ENCODE peak calls at places on chromosomes 5 and 9, in eight cellular contexts. R is tibial artery, N is H9, F is mesendoderm, Z is IMR-90, Y is cardiac muscle cell, P is RWPE2, K is stomach. U is an unnamed sample.

GRCh38 chr5:57482671-57483106 is at the start of gene ACTBL2:
- DNase-seq in K (no peak), N (no peak), Z (peak), Y (peak), R (no peak), P (peak), F (peak), U (no peak)

GRCh38 chr9:23590601-23591000 is 235.4 kb downstream of the ELAVL2 start:
- DNase-seq in R (no peak), P (no peak), Z (no peak), K (no peak), F (peak), N (no peak), Y (no peak), U (no peak)

GRCh38 chr5:180668835-180669596 is 19.6 kb upstream of the FLT4 start:
- DNase-seq in Y (no peak), F (no peak), R (no peak), K (no peak), N (no peak), Z (no peak), P (no peak), U (no peak)

GRCh38 chr5:125381290-125381689 is 634.9 kb upstream of the ZNF608 start:
- DNase-seq in P (no peak), F (no peak), N (no peak), Y (no peak), K (no peak), R (no peak), Z (no peak), U (no peak)

GRCh38 chr9:34589656-34590375 is at the start of gene CNTFR:
- DNase-seq in P (no peak), N (no peak), Z (no peak), K (no peak), F (no peak), R (peak), Y (no peak), U (peak)

GRCh38 chr5:111299831-111300432 is 75.7 kb downstream of the CAMK4 start:
- DNase-seq in F (no peak), N (no peak), K (no peak), Z (no peak), Y (no peak), R (no peak), P (no peak), U (no peak)

GRCh38 chr5:156402387-156402921 is 75.5 kb downstream of the SGCD start:
- DNase-seq in R (no peak), K (no peak), F (peak), Z (no peak), N (peak), Y (no peak), P (no peak), U (no peak)

GRCh38 chr5:56493293-56493692 is 260.2 kb upstream of the ANKRD55 start:
- DNase-seq in N (no peak), P (no peak), Z (no peak), Y (no peak), R (no peak), K (no peak), F (no peak), U (no peak)

GRCh38 chr5:160262151-160262550 is 32.8 kb downstream of the FABP6 start:
- DNase-seq in K (no peak), P (no peak), N (no peak), Y (no peak), R (no peak), F (peak), Z (no peak), U (no peak)

GRCh38 chr5:125835293-125836172 is 587.7 kb upstream of the GRAMD2B start:
- DNase-seq in N (peak), P (no peak), F (peak), Y (peak), K (peak), Z (peak), R (no peak), U (peak)

GRCh38 chr9:134358026-134358967 is 32.0 kb downstream of the RXRA start:
- DNase-seq in R (no peak), N (no peak), K (peak), F (no peak), Y (peak), P (no peak), Z (peak), U (no peak)

GRCh38 chr9:92723299-92723625 is 41.4 kb downstream of the BICD2 start:
- DNase-seq in Z (peak), Y (no peak), P (peak), N (no peak), F (no peak), K (no peak), R (no peak), U (peak)

GRCh38 chr5:758698-759053 is 25.9 kb downstream of the ZDHHC11B start:
- DNase-seq in Z (no peak), P (peak), Y (no peak), N (no peak), F (no peak), K (no peak), R (no peak), U (no peak)

GRCh38 chr5:174511711-174512253 is 212.6 kb upstream of the MSX2 start:
- DNase-seq in K (peak), N (no peak), Z (no peak), Y (peak), P (no peak), F (no peak), R (no peak), U (no peak)

GRCh38 chr5:53069626-53070025 is 39.9 kb downstream of the MOCS2 start:
- DNase-seq in R (no peak), K (no peak), Z (peak), N (no peak), Y (peak), P (no peak), F (no peak), U (no peak)

GRCh38 chr9:86187121-86187520 is 72.3 kb downstream of the C9orf153 start:
- DNase-seq in R (no peak), K (no peak), Y (no peak), N (peak), P (no peak), F (peak), Z (no peak), U (no peak)

GRCh38 chr5:67065237-67065636 is 131.4 kb downstream of the CD180 start:
- DNase-seq in N (no peak), K (no peak), Z (no peak), R (no peak), P (no peak), Y (no peak), F (no peak), U (no peak)

GRCh38 chr5:138330813-138331448 is 673 bp downstream of the CDC25C start:
- DNase-seq in R (no peak), N (no peak), K (no peak), Z (no peak), P (no peak), Y (no peak), F (peak), U (no peak)

GRCh38 chr9:78407636-78408312 is 110.8 kb downstream of the PSAT1 start:
- DNase-seq in Y (no peak), K (no peak), R (no peak), Z (no peak), P (no peak), F (no peak), N (no peak), U (no peak)

DNA sequence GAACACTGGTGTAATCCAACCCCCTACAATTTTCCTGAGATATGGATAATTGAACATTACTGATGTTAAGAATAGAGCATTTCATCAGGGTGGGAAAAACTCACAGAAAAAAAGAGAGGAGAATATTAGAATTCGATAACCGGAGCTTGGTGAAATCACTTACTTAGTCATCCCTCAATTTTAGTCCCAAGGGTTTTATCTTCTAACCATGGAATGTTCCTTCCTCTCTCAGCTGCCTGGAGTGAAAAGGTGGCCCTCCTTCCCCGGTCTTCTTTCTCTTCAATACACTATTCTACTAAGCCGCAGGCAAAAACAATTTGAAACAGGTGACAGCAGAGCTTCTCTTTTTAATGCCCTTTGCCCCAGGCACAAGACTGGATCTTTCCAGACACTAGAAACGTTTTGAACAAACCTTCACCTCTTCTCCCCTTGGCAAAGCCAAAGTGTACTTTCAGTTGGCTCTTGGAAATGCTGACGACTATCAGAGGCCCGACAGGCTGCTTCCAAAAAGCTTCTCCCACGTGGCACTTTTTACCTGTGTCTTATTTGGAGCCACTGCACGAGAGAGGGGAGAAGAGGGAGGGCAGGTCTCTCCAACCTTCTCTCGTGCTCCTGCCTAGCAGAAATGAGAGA is 543.9 kb downstream of the TLE1 start:
- DNase-seq in K (no peak), R (no peak), N (no peak), Y (no peak), P (no peak), F (no peak), Z (peak), U (no peak)
- H3K27ac ChIP-seq in K (no peak), R (no peak), N (no peak), Y (no peak), P (no peak), F (no peak), Z (no peak), U (no peak)

DNA sequence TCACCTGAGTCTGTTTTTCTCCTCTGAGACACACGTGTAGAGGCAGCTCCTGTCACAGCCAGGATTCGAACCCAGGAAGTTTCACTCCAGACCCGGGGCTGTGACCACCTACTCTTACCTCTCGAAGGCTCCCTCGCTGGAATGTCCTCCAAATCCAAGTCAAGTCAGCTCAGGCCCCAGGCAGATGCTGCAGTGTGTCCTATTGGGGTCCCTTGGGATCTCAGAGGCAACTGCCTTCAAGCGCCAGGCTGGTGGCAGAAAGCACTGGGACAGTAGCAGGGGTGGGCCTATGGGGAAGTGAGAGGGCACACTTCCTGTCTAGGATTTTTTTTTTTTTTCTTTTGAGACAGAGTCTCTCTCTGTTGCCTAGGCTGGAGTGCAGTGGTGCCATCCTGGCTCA is 762 bp upstream of the ST6GALNAC4 start:
- DNase-seq in F (no peak), P (no peak), Z (no peak), R (no peak), N (no peak), K (no peak), Y (no peak), U (no peak)
- H3K27ac ChIP-seq in F (no peak), P (peak), Z (peak), R (peak), N (no peak), K (no peak), Y (no peak), U (peak)

DNA sequence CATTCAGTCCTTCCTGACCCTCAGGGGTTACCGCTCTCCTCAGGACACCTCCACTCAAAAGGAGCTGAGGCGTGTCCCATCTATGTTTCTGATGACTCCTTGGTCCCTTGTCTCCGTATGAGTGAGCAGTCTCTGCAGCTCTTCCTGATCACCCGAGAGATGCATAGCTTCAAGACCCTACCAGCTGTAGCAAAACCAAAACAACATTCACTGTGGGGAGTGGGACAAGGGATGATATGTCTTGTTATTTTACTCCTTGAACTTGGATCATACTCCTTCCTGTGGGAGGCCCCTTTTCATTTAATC is 14.4 kb downstream of the GLDC start:
- DNase-seq in F (no peak), K (no peak), P (no peak), N (no peak), Y (no peak), Z (no peak), R (no peak), U (no peak)
- H3K27ac ChIP-seq in F (no peak), K (no peak), P (no peak), N (no peak), Y (no peak), Z (no peak), R (no peak), U (no peak)

GRCh38 chr9:95023217-95024003 is 294.1 kb downstream of the FANCC start:
- DNase-seq in K (no peak), F (no peak), Z (peak), R (no peak), Y (peak), P (no peak), N (no peak), U (no peak)
- H3K27ac ChIP-seq in K (peak), F (no peak), Z (peak), R (peak), Y (no peak), P (peak), N (no peak), U (peak)

GRCh38 chr9:107969727-107970126 is 480.2 kb upstream of the KLF4 start:
- DNase-seq in K (no peak), F (no peak), Y (no peak), Z (no peak), R (no peak), P (no peak), N (no peak), U (no peak)
- H3K27ac ChIP-seq in K (no peak), F (no peak), Y (no peak), Z (no peak), R (no peak), P (no peak), N (no peak), U (no peak)

DNA sequence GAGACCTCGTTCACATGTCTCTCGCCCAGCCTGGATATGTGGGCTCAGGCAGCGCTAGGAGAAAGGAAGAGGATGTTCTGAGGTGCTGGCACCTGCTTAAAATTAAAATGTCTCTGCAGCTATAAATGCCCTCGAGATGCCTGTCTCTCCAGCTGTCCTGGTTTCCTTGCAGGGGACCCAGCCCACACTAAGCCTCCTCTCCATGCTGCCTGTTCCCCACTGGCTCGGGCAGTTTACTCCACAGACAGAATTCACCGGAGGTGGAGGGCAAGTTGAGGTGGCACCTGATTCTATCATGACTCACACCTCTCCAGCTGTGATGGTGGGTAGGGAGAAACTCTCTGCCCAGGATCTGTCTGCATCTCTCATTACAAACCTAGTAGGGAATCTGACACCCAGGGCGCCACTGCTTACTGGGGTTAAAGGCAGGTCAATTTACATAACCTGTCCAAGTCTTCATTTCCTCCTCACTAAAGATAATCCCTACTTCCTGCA is 420.9 kb downstream of the SPOCK1 start:
- DNase-seq in P (peak), N (peak), F (peak), Y (no peak), R (no peak), Z (peak), K (no peak), U (no peak)
- H3K27ac ChIP-seq in P (no peak), N (no peak), F (no peak), Y (no peak), R (no peak), Z (no peak), K (no peak), U (no peak)

DNA sequence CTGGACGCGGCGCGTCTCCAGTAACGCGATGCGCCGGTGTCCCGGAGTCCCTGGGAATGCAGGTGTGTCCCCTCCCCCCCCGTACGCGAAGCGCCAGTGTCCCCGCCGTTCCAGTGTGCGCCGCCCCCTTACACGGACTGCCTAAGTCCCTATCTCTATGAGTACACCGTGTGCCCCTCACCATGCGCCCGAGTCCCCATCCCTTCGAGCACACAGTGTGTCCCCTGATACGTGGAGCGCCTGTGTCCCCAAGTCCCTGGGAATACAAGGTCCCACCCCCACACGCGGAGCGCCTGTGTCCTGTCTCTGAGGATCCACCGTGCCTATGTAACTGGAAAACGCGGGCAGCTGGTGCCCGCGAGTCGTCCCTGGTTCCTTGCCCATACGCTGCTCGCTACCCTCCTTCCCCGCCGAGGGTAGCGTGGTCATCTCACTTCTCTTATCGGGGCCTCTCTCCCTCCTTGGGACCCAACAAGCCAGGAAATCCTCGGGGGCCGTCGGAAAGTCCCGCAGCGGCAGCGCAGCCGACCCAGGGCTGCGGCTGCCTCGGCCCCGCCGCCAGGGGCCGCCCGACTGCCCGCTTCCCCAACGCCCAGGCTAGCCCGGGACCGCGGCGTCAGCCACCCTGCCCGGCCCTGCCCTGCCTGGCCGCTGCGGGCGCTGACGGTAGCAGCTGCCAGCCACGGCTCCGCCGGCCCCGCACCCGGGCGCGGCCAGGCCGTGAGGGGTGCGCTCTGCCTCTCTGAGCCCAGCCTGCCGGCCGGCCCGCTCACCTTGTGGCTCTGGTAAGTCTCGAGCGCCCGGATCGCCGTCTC is 642 bp downstream of the ELL2 start:
- DNase-seq in P (peak), Z (peak), Y (peak), N (peak), K (peak), R (peak), F (peak), U (peak)
- H3K27ac ChIP-seq in P (peak), Z (peak), Y (peak), N (no peak), K (peak), R (peak), F (peak), U (peak)

GRCh38 chr5:33341316-33341715 is 99.4 kb upstream of the TARS1 start:
- DNase-seq in F (no peak), N (no peak), K (no peak), Y (no peak), R (no peak), P (no peak), Z (no peak), U (no peak)
- H3K27ac ChIP-seq in F (no peak), N (no peak), K (no peak), Y (no peak), R (peak), P (no peak), Z (no peak), U (no peak)

DNA sequence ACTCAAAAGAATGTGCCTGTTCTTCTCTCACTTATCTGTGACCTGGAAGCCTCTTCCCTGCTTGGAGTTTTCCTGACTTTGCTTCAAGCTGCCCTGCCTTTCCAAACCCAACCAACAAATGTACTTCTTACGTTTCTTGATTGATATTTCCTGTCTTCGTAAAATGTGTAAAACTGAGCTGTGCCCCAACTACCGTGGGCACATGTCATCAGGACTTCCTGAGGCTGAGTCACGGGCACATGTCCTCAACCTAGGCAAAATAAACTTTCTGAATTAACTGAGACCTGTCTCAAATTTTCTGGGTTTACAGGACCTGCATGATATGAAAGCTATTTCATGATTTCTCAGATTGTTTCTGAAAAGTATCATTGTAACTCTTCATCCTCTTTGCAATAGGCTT is 145.4 kb downstream of the FBXL7 start:
- DNase-seq in Z (peak), P (no peak), N (no peak), K (no peak), F (peak), Y (peak), R (no peak), U (no peak)
- H3K27ac ChIP-seq in Z (no peak), P (no peak), N (no peak), K (no peak), F (peak), Y (no peak), R (no peak), U (no peak)

U was measured in substantia nigra.